ENCODE peak calls at places on chromosomes 13 and 19, in eight cellular contexts. W, S, A, M, P, C, F and V are unnamed samples.

GRCh38 chr13:103022328-103022727 is 43.9 kb downstream of the SLC10A2 start:
- DNase-seq in M (no peak), A (no peak), S (no peak), W (no peak), F (no peak), P (no peak), C (no peak), V (no peak)

GRCh38 chr13:114228176-114228575 is 6.5 kb upstream of the CDC16 start:
- DNase-seq in C (peak; percentile 50), M (no peak), S (no peak), W (no peak), A (no peak), F (no peak), P (no peak), V (no peak)

GRCh38 chr19:17125728-17126677 is 50.4 kb downstream of the MYO9B start:
- DNase-seq in C (peak; percentile 74), P (no peak), S (peak; percentile 91), M (peak; percentile 84), W (no peak), A (no peak), F (peak; percentile 41), V (peak; percentile 91)

GRCh38 chr13:98839826-98840769 is 87.6 kb upstream of the SLC15A1 start:
- DNase-seq in F (peak; percentile 90), P (peak; percentile 62), W (peak; percentile 47), S (peak; percentile 66), M (peak; percentile 58), C (peak; percentile 68), A (peak; percentile 67), V (peak; percentile 65)

GRCh38 chr19:11425719-11426457 is 6.8 kb upstream of the RGL3 start:
- DNase-seq in A (no peak), W (no peak), M (no peak), P (no peak), S (no peak), F (peak; percentile 85), C (no peak), V (no peak)

GRCh38 chr19:47272448-47273312 is 2.0 kb upstream of the INAFM1 start:
- DNase-seq in W (no peak), A (peak; percentile 78), F (peak; percentile 50), S (peak; percentile 75), C (peak; percentile 57), M (peak; percentile 63), P (no peak), V (peak; percentile 98)

GRCh38 chr19:9952276-9952675 is 16.0 kb upstream of the OLFM2 start:
- DNase-seq in P (no peak), W (no peak), F (peak; percentile 67), A (no peak), S (no peak), C (no peak), M (no peak), V (peak; percentile 56)

GRCh38 chr13:76667551-76667950 is 218.7 kb downstream of the KCTD12 start:
- DNase-seq in C (no peak), P (peak; percentile 13), S (no peak), A (peak; percentile 25), F (no peak), M (no peak), W (no peak), V (peak; percentile 27)

GRCh38 chr19:52997975-52998374 is 15.7 kb upstream of the ERVV-1 start:
- DNase-seq in F (peak; percentile 59), P (no peak), M (no peak), S (no peak), C (no peak), W (no peak), A (no peak), V (no peak)

GRCh38 chr13:35332134-35332533 is 144.4 kb downstream of the MAB21L1 start:
- DNase-seq in A (no peak), W (no peak), F (no peak), S (no peak), C (no peak), M (no peak), P (no peak), V (no peak)

GRCh38 chr13:68128297-68128915 is 898.3 kb upstream of the PCDH9 start:
- DNase-seq in F (no peak), M (peak; percentile 32), S (no peak), A (no peak), P (no peak), W (no peak), C (no peak), V (no peak)

GRCh38 chr19:5805465-5806132 is 732 bp downstream of the NRTN start:
- DNase-seq in S (peak; percentile 41), F (peak; percentile 97), M (peak; percentile 82), C (peak; percentile 73), A (peak; percentile 85), W (peak; percentile 72), P (peak; percentile 62), V (peak; percentile 71)

GRCh38 chr19:19321143-19321577 is 531 bp downstream of the MAU2 start:
- DNase-seq in M (no peak), W (no peak), C (no peak), A (no peak), S (no peak), P (peak; percentile 20), F (peak; percentile 73), V (peak; percentile 60)

GRCh38 chr13:90800082-90800746 is 547.3 kb upstream of the MIR17HG start:
- DNase-seq in S (peak; percentile 88), A (peak; percentile 47), W (no peak), P (no peak), M (peak; percentile 61), F (no peak), C (peak; percentile 51), V (no peak)

GRCh38 chr19:19447536-19448237 is 42.2 kb downstream of the GATAD2A start:
- DNase-seq in A (no peak), W (no peak), S (no peak), M (no peak), P (no peak), C (no peak), F (no peak), V (peak; percentile 31)

GRCh38 chr19:46607441-46607841 is 6.3 kb downstream of the CALM3 start:
- DNase-seq in P (no peak), S (peak; percentile 50), A (no peak), F (no peak), M (peak; percentile 27), W (no peak), C (no peak), V (peak; percentile 20)

GRCh38 chr13:112764028-112764427 is 74.2 kb downstream of the ATP11A start:
- DNase-seq in W (no peak), C (no peak), S (no peak), F (no peak), M (no peak), P (no peak), A (no peak), V (no peak)

GRCh38 chr19:39083599-39083982 is 577 bp upstream of the ACP7 start:
- DNase-seq in P (no peak), A (no peak), F (no peak), M (no peak), S (no peak), C (no peak), W (no peak), V (no peak)

GRCh38 chr13:64684685-64685431 is 2545.3 kb downstream of the PCDH9 start:
- DNase-seq in C (no peak), P (no peak), W (no peak), F (peak; percentile 44), A (no peak), M (no peak), S (no peak), V (no peak)

DNA sequence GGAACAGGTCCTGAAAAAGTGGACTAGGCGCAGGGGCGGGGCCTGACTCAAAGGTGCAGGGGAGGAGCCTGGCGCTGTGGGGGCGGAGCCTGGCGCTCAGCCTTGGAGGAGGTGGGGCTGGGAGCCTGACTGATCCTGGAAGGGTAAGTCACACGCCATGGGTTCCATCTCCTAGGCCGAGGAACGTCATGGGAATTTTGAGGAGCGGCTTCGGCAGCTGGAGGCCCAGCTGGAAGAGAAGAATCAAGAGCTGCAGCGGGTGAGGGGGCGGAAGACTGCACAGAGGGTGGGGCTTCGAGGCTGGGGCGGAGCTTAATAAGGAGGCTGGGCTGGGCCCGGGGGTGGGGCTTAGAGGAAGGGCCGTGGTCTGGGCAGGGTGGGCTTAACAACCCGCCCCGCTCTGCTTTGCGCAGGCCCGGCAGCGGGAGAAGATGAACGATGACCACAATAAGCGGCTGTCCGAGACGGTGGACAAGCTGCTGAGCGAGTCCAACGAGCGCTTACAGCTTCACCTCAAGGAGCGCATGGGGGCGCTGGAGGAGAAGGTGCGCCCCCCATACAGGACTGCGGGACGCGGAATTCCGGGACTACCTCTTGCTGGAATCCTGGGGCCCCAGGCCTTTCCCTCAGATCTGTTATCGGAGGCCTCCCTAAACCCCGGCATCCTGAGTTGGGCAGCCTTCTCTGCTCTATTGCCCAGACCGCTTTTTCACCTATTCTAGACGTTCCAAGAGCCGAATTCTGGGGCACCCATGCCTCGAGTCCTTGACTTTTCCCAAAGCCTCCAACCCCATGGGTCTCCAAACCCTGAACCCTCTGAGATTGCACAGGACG is 14.5 kb downstream of the PPFIA3 start:
- DNase-seq in W (no peak), F (peak; percentile 91), P (peak; percentile 72), C (peak; percentile 77), S (peak; percentile 73), M (peak; percentile 85), A (no peak), V (no peak)
- H3K4me3 ChIP-seq in W (no peak overlapping the region), F (peak overlapping the region; percentile 67), P (peak overlapping the region; percentile 17), C (no peak overlapping the region), S (no peak overlapping the region), M (peak overlapping the region; percentile 50), A (no peak overlapping the region), V (no peak overlapping the region)

GRCh38 chr13:20227288-20227687 is 4.8 kb downstream of the GJB6 start:
- DNase-seq in P (no peak), A (no peak), S (no peak), W (no peak), M (no peak), C (no peak), F (no peak), V (no peak)

GRCh38 chr13:20230913-20231838 is 943 bp downstream of the GJB6 start:
- DNase-seq in P (no peak), M (no peak), C (no peak), S (no peak), A (no peak), W (no peak), F (peak; percentile 48), V (peak; percentile 40)

GRCh38 chr13:20231839-20232555 is at the start of gene GJB6:
- DNase-seq in S (no peak), A (no peak), F (peak; percentile 81), P (no peak), C (no peak), M (no peak), W (no peak), V (no peak)

GRCh38 chr13:20227730-20228129 is 4.4 kb downstream of the GJB6 start:
- DNase-seq in A (no peak), P (no peak), W (no peak), C (no peak), M (no peak), F (no peak), S (no peak), V (no peak)

GRCh38 chr13:20232556-20233277 is 598 bp upstream of the GJB6 start:
- DNase-seq in M (no peak), W (no peak), F (no peak), A (no peak), S (no peak), C (no peak), P (no peak), V (no peak)
- H3K4me3 ChIP-seq in M (peak overlapping the region; percentile 43), W (no peak overlapping the region), F (peak overlapping the region; percentile 69), A (peak overlapping the region; percentile 25), S (no peak overlapping the region), C (peak overlapping the region; percentile 17), P (peak overlapping the region; percentile 47), V (no peak overlapping the region)

GRCh38 chr13:44160549-44161278 is 212.9 kb upstream of the SERP2 start:
- DNase-seq in W (no peak), P (no peak), F (no peak), S (peak; percentile 50), C (no peak), A (no peak), M (no peak), V (no peak)
- H3K4me3 ChIP-seq in W (no peak overlapping the region), P (no peak overlapping the region), F (no peak overlapping the region), S (no peak overlapping the region), C (no peak overlapping the region), A (no peak overlapping the region), M (no peak overlapping the region), V (no peak overlapping the region)

GRCh38 chr19:48397263-48397635 is 3.8 kb downstream of the GRIN2D start:
- DNase-seq in S (no peak), W (no peak), A (peak; percentile 48), C (no peak), P (no peak), F (no peak), M (no peak), V (no peak)
- H3K4me3 ChIP-seq in S (no peak overlapping the region), W (peak overlapping the region; percentile 95), A (peak overlapping the region; percentile 57), C (no peak overlapping the region), P (peak overlapping the region; percentile 70), F (peak overlapping the region; percentile 79), M (no peak overlapping the region), V (peak overlapping the region; percentile 55)